ENCODE peak calls at places on chromosomes 13 and 19, in nine cellular contexts. Z is fibroblast of the aortic adventitia; L is activated naive CD8-positive, alpha-beta T cell treated with anti-CD3 and anti-CD28 coated beads for 36 hours; X is sciatic nerve; S is uterus; T is H54; V is Kasumi-1; W is stimulated activated CD4-positive, alpha-beta T cell treated with anti-CD3 and anti-CD28 coated beads, Interleukin-1b, Interleukin-23, amount 100 ng/mL, for 24 hours; U is non-pigmented ciliary epithelial cell. A is an unnamed sample.

GRCh38 chr13:97499181-97499580 is 65.2 kb downstream of the RAP2A start:
- DNase-seq in S (no peak), T (no peak), X (no peak), Z (no peak), W (no peak), U (no peak), V (no peak), L (no peak), A (no peak)

GRCh38 chr13:110555601-110556223 is 5.8 kb downstream of the RAB20 start:
- DNase-seq in W (no peak), V (peak; percentile 74), Z (no peak), S (no peak), L (no peak), X (no peak), U (no peak), T (no peak), A (no peak)

GRCh38 chr13:48278806-48279205 is 24.7 kb upstream of the RB1 start:
- DNase-seq in W (no peak), T (no peak), S (no peak), V (no peak), L (no peak), U (no peak), X (no peak), Z (no peak), A (no peak)

GRCh38 chr13:34161829-34162544 is 344.0 kb downstream of the RFC3 start:
- DNase-seq in Z (peak; percentile 87), V (no peak), L (no peak), T (no peak), U (peak; percentile 89), X (no peak), W (no peak), S (no peak), A (peak; percentile 87)

GRCh38 chr13:95480131-95480545 is 72.4 kb upstream of the CLDN10 start:
- DNase-seq in T (no peak), W (no peak), X (no peak), L (no peak), V (peak; percentile 96), S (no peak), U (no peak), Z (peak; percentile 54), A (no peak)

GRCh38 chr13:72849571-72849970 is 67.6 kb downstream of the PIBF1 start:
- DNase-seq in X (no peak), L (no peak), V (no peak), T (no peak), W (no peak), U (no peak), S (no peak), Z (peak; percentile 42), A (peak; percentile 24)

GRCh38 chr19:39941615-39942507 is 7.4 kb upstream of the FCGBP start:
- DNase-seq in V (peak; percentile 94), U (peak; percentile 41), W (no peak), Z (no peak), S (no peak), X (no peak), L (peak; percentile 58), T (no peak), A (no peak)

GRCh38 chr19:6271721-6272410 is 7.9 kb downstream of the MLLT1 start:
- DNase-seq in T (no peak), S (peak; percentile 94), L (no peak), X (peak; percentile 86), W (no peak), U (no peak), V (no peak), Z (peak; percentile 97), A (peak; percentile 90)

GRCh38 chr13:67075239-67075638 is 154.9 kb downstream of the PCDH9 start:
- DNase-seq in V (peak; percentile 11), Z (peak; percentile 52), S (no peak), U (no peak), T (no peak), L (no peak), W (no peak), X (no peak), A (peak; percentile 24)

GRCh38 chr19:55247621-55248099 is 11.2 kb downstream of the PPP6R1 start:
- DNase-seq in X (no peak), V (peak; percentile 65), T (no peak), S (no peak), L (no peak), Z (peak; percentile 11), U (no peak), W (no peak), A (no peak)

GRCh38 chr13:33510350-33510749 is 224.8 kb upstream of the STARD13 start:
- DNase-seq in L (no peak), S (no peak), T (no peak), V (no peak), Z (peak; percentile 82), X (no peak), U (no peak), W (no peak), A (no peak)